ENCODE peak calls at places on chromosomes 6 and 20, in nine cellular contexts. O is suprapubic skin, Z is A549, G is upper lobe of left lung, K is colonic mucosa, S is heart left ventricle, E is neural progenitor cell, H is uterus, Y is Peyer's patch. J is an unnamed sample. For H3K4me1, the result is how much of the 10 kb centered on the place peaks cover.

GRCh38 chr6:159271257-159271656 is 102.1 kb downstream of the FNDC1 start:
- DNase-seq in O (no peak), Z (no peak), G (no peak), K (no peak), S (no peak), E (no peak), H (no peak), Y (no peak), J (no peak)

GRCh38 chr20:63100401-63100925 is 93.7 kb upstream of the BHLHE23 start:
- DNase-seq in O (peak), Z (no peak), G (no peak), K (no peak), S (no peak), E (no peak), H (no peak), Y (peak), J (no peak)

GRCh38 chr6:102493485-102493884 is 1100.0 kb downstream of the GRIK2 start:
- DNase-seq in O (no peak), Z (no peak), G (no peak), K (no peak), S (no peak), E (no peak), H (no peak), Y (no peak), J (no peak)

GRCh38 chr20:22698443-22698842 is 114.1 kb upstream of the FOXA2 start:
- DNase-seq in O (no peak), Z (no peak), G (no peak), K (no peak), S (no peak), E (no peak), H (no peak), Y (no peak), J (no peak)

GRCh38 chr6:118890997-118891790 is 2.8 kb upstream of the ASF1A start:
- DNase-seq in O (no peak), Z (no peak), G (no peak), K (no peak), S (no peak), E (no peak), H (no peak), Y (no peak), J (peak)

GRCh38 chr6:165308926-165309731 is at the start of gene C6orf118:
- DNase-seq in O (no peak), Z (peak), G (no peak), K (no peak), S (peak), E (peak), H (no peak), Y (no peak), J (no peak)

GRCh38 chr6:34207695-34208443 is 28.8 kb upstream of the HMGA1 start:
- DNase-seq in O (no peak), Z (no peak), G (no peak), K (no peak), S (no peak), E (no peak), H (no peak), Y (no peak), J (peak)

GRCh38 chr20:59163641-59164530 is at the start of gene ZNF831:
- DNase-seq in O (no peak), Z (no peak), G (no peak), K (no peak), S (no peak), E (no peak), H (no peak), Y (no peak), J (peak)

GRCh38 chr6:14100098-14100497 is 17.5 kb upstream of the CD83 start:
- DNase-seq in O (no peak), Z (no peak), G (no peak), K (no peak), S (no peak), E (no peak), H (no peak), Y (no peak), J (no peak)

GRCh38 chr6:41561386-41561785 is 15.2 kb downstream of the FOXP4 start:
- DNase-seq in O (no peak), Z (no peak), G (no peak), K (no peak), S (no peak), E (no peak), H (no peak), Y (peak), J (no peak)

GRCh38 chr20:47774081-47774777 is 11.1 kb downstream of the SULF2 start:
- DNase-seq in O (no peak), Z (no peak), G (no peak), K (peak), S (no peak), E (peak), H (peak), Y (peak), J (no peak)

GRCh38 chr20:25280051-25280573 is 32.2 kb downstream of the PYGB start:
- DNase-seq in O (peak), Z (no peak), G (no peak), K (no peak), S (peak), E (no peak), H (peak), Y (peak), J (no peak)

GRCh38 chr6:143286280-143286795 is 164.2 kb downstream of the ADAT2 start:
- DNase-seq in O (no peak), Z (no peak), G (no peak), K (no peak), S (no peak), E (no peak), H (no peak), Y (no peak), J (no peak)

GRCh38 chr6:33276864-33277662 is at the start of gene B3GALT4:
- DNase-seq in O (peak), Z (peak), G (peak), K (peak), S (peak), E (peak), H (peak), Y (peak), J (peak)

GRCh38 chr20:62595491-62595890 is 46.8 kb upstream of the SLCO4A1 start:
- DNase-seq in O (no peak), Z (peak), G (peak), K (peak), S (peak), E (no peak), H (peak), Y (peak), J (no peak)

GRCh38 chr6:166626177-166627038 is 643 bp downstream of the RPS6KA2 start:
- DNase-seq in O (no peak), Z (no peak), G (peak), K (peak), S (peak), E (peak), H (no peak), Y (peak), J (peak)

GRCh38 chr6:146543940-146544661 is 468 bp downstream of the RAB32 start:
- DNase-seq in O (peak), Z (peak), G (peak), K (peak), S (no peak), E (peak), H (peak), Y (peak), J (peak)

GRCh38 chr20:20856306-20856705 is 143.9 kb upstream of the RALGAPA2 start:
- DNase-seq in O (no peak), Z (no peak), G (no peak), K (no peak), S (no peak), E (no peak), H (no peak), Y (no peak), J (no peak)

GRCh38 chr20:23159256-23159922 is 73.3 kb upstream of the CD93 start:
- DNase-seq in O (no peak), Z (no peak), G (peak), K (no peak), S (peak), E (no peak), H (no peak), Y (no peak), J (no peak)

GRCh38 chr6:40299666-40300065 is 287.5 kb downstream of the LRFN2 start:
- DNase-seq in O (no peak), Z (no peak), G (no peak), K (no peak), S (no peak), E (peak), H (no peak), Y (no peak), J (no peak)

GRCh38 chr6:139194740-139195139 is 59.9 kb downstream of the HECA start:
- DNase-seq in O (no peak), Z (no peak), G (no peak), K (no peak), S (no peak), E (no peak), H (no peak), Y (no peak), J (no peak)

GRCh38 chr6:34391023-34391485 is 1.4 kb downstream of the NUDT3 start:
- DNase-seq in O (peak), Z (peak), G (peak), K (peak), S (peak), E (no peak), H (peak), Y (no peak), J (no peak)

GRCh38 chr20:8399963-8400362 is 267.9 kb downstream of the PLCB1 start:
- DNase-seq in O (no peak), Z (no peak), G (no peak), K (no peak), S (no peak), E (no peak), H (no peak), Y (no peak), J (no peak)

GRCh38 chr6:30216096-30216495 is 2.9 kb upstream of the TRIM26 start:
- DNase-seq in O (no peak), Z (no peak), G (no peak), K (no peak), S (no peak), E (no peak), H (no peak), Y (no peak), J (no peak)

GRCh38 chr6:13362432-13362831 is 34.1 kb upstream of the TBC1D7 start:
- DNase-seq in O (no peak), Z (no peak), G (no peak), K (no peak), S (no peak), E (no peak), H (no peak), Y (no peak), J (no peak)

GRCh38 chr20:57809661-57810172 is 99.9 kb upstream of the PMEPA1 start:
- DNase-seq in O (no peak), Z (no peak), G (peak), K (no peak), S (peak), E (no peak), H (no peak), Y (no peak), J (no peak)

GRCh38 chr6:111552999-111553398 is 52.7 kb downstream of the TRAF3IP2 start:
- DNase-seq in O (no peak), Z (no peak), G (no peak), K (no peak), S (no peak), E (no peak), H (no peak), Y (no peak), J (no peak)

GRCh38 chr6:111552241-111552744 is 53.4 kb downstream of the TRAF3IP2 start:
- DNase-seq in O (no peak), Z (no peak), G (peak), K (peak), S (peak), E (peak), H (peak), Y (no peak), J (no peak)

GRCh38 chr6:111556004-111556403 is 49.7 kb downstream of the TRAF3IP2 start:
- DNase-seq in O (no peak), Z (no peak), G (no peak), K (no peak), S (no peak), E (no peak), H (no peak), Y (no peak), J (no peak)

GRCh38 chr6:111553580-111553979 is 52.1 kb downstream of the TRAF3IP2 start:
- DNase-seq in O (no peak), Z (no peak), G (no peak), K (no peak), S (no peak), E (no peak), H (no peak), Y (no peak), J (no peak)

DNA sequence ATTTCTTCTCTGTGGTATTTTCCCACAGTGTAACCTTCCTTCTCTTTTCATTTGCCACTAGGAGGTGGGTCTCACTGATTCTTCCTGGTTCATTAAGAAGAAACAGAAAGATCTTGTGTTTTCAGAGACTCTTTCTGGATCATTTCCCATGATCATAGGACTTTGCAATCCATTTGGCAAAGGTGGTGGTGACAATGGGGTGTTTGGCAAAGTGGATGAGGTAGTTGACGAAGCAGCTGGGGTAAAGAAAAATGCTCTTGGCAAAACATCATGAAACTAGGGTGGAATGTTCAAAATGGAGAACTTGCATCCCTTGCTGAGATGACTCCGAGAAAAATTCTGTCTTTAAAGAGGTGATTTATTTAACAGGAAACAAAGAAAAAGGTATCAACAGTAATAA is 50.6 kb downstream of the TRAF3IP2 start:
- DNase-seq in O (no peak), Z (no peak), G (no peak), K (no peak), S (no peak), E (no peak), H (peak), Y (no peak), J (no peak)
- H3K4me1 ChIP-seq in O (half or more), Z (under half), G (under half), K (under half), S (half or more), E (under half), H (under half), Y (under half), J (under half)

DNA sequence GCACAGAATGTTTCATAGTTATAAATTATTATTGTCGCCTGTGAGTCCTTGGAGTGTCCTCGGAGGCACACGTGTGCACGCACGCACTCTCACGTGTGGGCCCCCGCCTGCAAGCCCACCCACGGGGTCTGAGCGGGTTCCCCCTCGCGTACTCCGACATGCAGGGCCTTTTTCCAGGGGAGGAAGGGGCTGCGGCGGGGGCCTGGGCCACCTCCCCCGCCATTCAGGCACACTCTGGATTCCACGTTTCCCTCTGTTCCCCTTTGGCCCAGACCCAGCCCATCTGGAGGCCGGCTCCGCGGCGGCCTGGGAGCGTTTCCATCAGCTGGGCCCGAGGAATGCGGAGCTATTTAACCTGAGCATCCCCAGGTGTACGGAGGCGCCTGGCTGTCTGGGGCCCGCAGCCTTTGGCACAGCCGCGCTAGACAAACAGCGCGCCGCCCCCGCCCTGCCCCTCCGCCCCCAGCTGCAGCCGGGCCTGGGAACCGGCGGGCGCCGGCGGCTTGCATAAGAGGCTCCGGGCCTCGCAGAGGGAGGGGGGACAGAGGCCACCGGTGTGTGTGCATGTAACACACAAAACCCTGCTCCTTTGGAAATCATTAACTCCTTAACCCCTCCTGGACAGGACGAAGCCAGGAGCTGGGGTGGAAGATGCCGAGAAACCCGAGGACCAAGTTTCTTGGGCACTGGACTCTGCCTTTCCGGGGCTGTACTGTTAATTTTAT is 3.3 kb downstream of the ID1 start:
- DNase-seq in O (peak), Z (peak), G (peak), K (peak), S (peak), E (peak), H (peak), Y (peak), J (no peak)
- H3K4me3 ChIP-seq in O (peak), Z (peak), G (peak), K (peak), S (peak), E (peak), H (peak), Y (no peak), J (no peak)

GRCh38 chr6:22149501-22150490 is 147.0 kb downstream of the PRL start:
- DNase-seq in O (no peak), Z (no peak), G (no peak), K (no peak), S (peak), E (peak), H (no peak), Y (no peak), J (no peak)
- H3K27ac ChIP-seq in O (no peak), Z (peak), G (no peak), K (no peak), S (no peak), E (no peak), H (no peak), Y (no peak), J (peak)

GRCh38 chr6:167672738-167673137 is 154.0 kb upstream of the AFDN start:
- DNase-seq in O (no peak), Z (no peak), G (no peak), K (no peak), S (no peak), E (no peak), H (no peak), Y (no peak), J (no peak)

GRCh38 chr6:167673951-167674350 is 152.8 kb upstream of the AFDN start:
- DNase-seq in O (no peak), Z (no peak), G (no peak), K (no peak), S (no peak), E (no peak), H (no peak), Y (no peak), J (no peak)

GRCh38 chr6:167670938-167671338 is 155.8 kb upstream of the AFDN start:
- DNase-seq in O (no peak), Z (no peak), G (no peak), K (no peak), S (no peak), E (no peak), H (no peak), Y (peak), J (no peak)

GRCh38 chr6:167669870-167670802 is 156.6 kb upstream of the AFDN start:
- DNase-seq in O (peak), Z (no peak), G (no peak), K (no peak), S (no peak), E (no peak), H (no peak), Y (peak), J (no peak)

DNA sequence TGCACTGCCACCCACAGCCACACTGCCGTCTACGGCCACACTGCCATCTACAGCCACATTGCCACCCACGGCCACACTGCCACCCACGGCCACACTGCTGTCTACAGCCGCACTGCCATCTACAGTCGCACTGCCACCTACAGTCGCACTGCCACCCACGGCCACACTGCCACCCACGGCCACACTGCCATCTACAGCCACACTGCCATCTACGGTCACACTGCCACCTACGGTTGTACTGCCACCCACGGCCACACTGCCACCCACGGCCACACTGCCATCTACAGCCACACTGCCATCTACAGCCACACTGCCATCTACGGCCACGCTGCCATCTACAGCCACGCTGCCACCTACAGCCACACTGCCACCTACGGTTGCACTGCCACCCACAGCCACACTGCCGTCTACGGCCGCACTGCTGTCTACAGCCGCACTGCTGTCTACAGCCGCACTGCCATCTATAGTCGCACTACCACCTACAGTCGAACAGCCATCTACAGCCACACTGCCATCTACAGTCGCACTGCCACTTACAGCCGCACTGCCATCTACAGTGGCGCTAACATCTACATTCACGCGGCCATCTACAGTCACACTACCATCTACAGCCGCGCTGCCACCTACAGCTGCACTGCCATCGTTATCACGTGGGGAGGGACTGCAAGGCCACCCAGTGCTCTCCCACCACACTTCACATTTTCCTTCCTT is 154.6 kb upstream of the AFDN start:
- DNase-seq in O (peak), Z (no peak), G (no peak), K (no peak), S (no peak), E (no peak), H (no peak), Y (peak), J (no peak)
- H3K4me1 ChIP-seq in O (under half), Z (under half), G (under half), K (under half), S (under half), E (under half), H (under half), Y (under half), J (under half)

GRCh38 chr6:170022827-170023619 is 267.9 kb downstream of the DLL1 start:
- DNase-seq in O (peak), Z (no peak), G (peak), K (no peak), S (no peak), E (no peak), H (no peak), Y (peak), J (no peak)
- H3K4me3 ChIP-seq in O (peak), Z (no peak), G (no peak), K (no peak), S (peak), E (no peak), H (no peak), Y (no peak), J (no peak)

J was measured in naive thymus-derived CD4-positive, alpha-beta T cell.